ENCODE peak calls at places on chromosomes 5 and 9, in six cellular contexts. D, P, U, N, X and E are unnamed samples.

GRCh38 chr9:113673726-113674125 is 202.4 kb upstream of the ZNF618 start:
- DNase-seq in U (no peak), P (no peak), X (no peak), N (no peak), D (no peak), E (no peak)

GRCh38 chr5:74581988-74582365 is 58.6 kb downstream of the ENC1 start:
- DNase-seq in N (no peak), D (peak; percentile 65), U (no peak), P (no peak), X (no peak), E (no peak)

GRCh38 chr9:135554718-135555117 is 6.8 kb upstream of the PAEP start:
- DNase-seq in U (no peak), X (no peak), D (no peak), N (peak; percentile 21), P (no peak), E (no peak)

GRCh38 chr5:154646841-154647759 is 108.1 kb upstream of the LARP1 start:
- DNase-seq in X (peak; percentile 26), D (peak; percentile 78), P (no peak), N (no peak), U (no peak), E (peak; percentile 92)

GRCh38 chr5:180347651-180348050 is 5.5 kb downstream of the GFPT2 start:
- DNase-seq in X (no peak), N (no peak), D (no peak), P (no peak), U (peak; percentile 48), E (no peak)

GRCh38 chr5:16673241-16673998 is 56.6 kb upstream of the RETREG1 start:
- DNase-seq in D (peak; percentile 53), X (no peak), P (no peak), N (no peak), U (no peak), E (no peak)

GRCh38 chr5:72166070-72166979 is 59.0 kb downstream of the MAP1B start:
- DNase-seq in P (peak; percentile 58), U (peak; percentile 37), D (no peak), N (no peak), X (peak; percentile 37), E (peak; percentile 27)

GRCh38 chr5:102753889-102754498 is 1.1 kb upstream of the PAM start:
- DNase-seq in N (no peak), X (peak; percentile 24), U (no peak), D (no peak), P (no peak), E (no peak)

GRCh38 chr5:97854871-97855762 is 672.1 kb upstream of the RIOK2 start:
- DNase-seq in X (no peak), U (no peak), N (no peak), P (no peak), D (no peak), E (no peak)

GRCh38 chr5:94173100-94173499 is 431.7 kb upstream of the POU5F2 start:
- DNase-seq in N (no peak), D (no peak), U (no peak), P (no peak), X (no peak), E (no peak)

GRCh38 chr9:78400496-78400895 is 103.6 kb downstream of the PSAT1 start:
- DNase-seq in X (no peak), N (no peak), D (no peak), P (no peak), U (no peak), E (no peak)

GRCh38 chr9:7246917-7247538 is 489.3 kb downstream of the KDM4C start:
- DNase-seq in P (no peak), D (no peak), X (no peak), U (no peak), N (no peak), E (no peak)

GRCh38 chr5:34717426-34718327 is 61.5 kb downstream of the RAI14 start:
- DNase-seq in P (no peak), X (no peak), D (no peak), U (no peak), N (peak; percentile 47), E (no peak)

GRCh38 chr5:176595386-176595943 is 14.5 kb downstream of the GPRIN1 start:
- DNase-seq in D (no peak), N (no peak), U (no peak), X (no peak), P (no peak), E (no peak)

GRCh38 chr5:112165897-112166737 is 253.0 kb downstream of the EPB41L4A start:
- DNase-seq in N (no peak), U (no peak), P (no peak), D (no peak), X (no peak), E (no peak)

GRCh38 chr5:107320851-107321250 is 349.9 kb downstream of the EFNA5 start:
- DNase-seq in U (no peak), N (no peak), X (no peak), P (no peak), D (no peak), E (no peak)

GRCh38 chr5:137347865-137348264 is 151.3 kb downstream of the SPOCK1 start:
- DNase-seq in D (no peak), X (no peak), U (no peak), P (no peak), N (no peak), E (no peak)

GRCh38 chr5:138981606-138982005 is 106.5 kb upstream of the LRRTM2 start:
- DNase-seq in N (no peak), X (no peak), P (no peak), U (no peak), D (no peak), E (no peak)

GRCh38 chr9:69180670-69181069 is 6.6 kb downstream of the TJP2 start:
- DNase-seq in X (no peak), D (peak; percentile 22), P (no peak), N (peak; percentile 86), U (no peak), E (peak; percentile 30)

GRCh38 chr5:30502277-30502676 is 691.2 kb upstream of the CDH6 start:
- DNase-seq in D (no peak), U (no peak), X (no peak), N (no peak), P (no peak), E (no peak)

GRCh38 chr9:16521868-16522381 is 348.5 kb downstream of the BNC2 start:
- DNase-seq in N (no peak), X (peak; percentile 49), P (peak; percentile 37), D (peak; percentile 13), U (peak; percentile 55), E (no peak)

GRCh38 chr5:108617467-108618435 is 129.9 kb upstream of the FER start:
- DNase-seq in N (no peak), D (no peak), X (no peak), U (no peak), P (no peak), E (no peak)

GRCh38 chr9:125785187-125785840 is 38.1 kb downstream of the PBX3 start:
- DNase-seq in P (peak; percentile 9), D (no peak), U (no peak), X (no peak), N (no peak), E (peak; percentile 15)

GRCh38 chr5:60208681-60209080 is 315.2 kb upstream of the PDE4D start:
- DNase-seq in D (no peak), X (no peak), P (no peak), N (no peak), U (peak; percentile 15), E (no peak)

GRCh38 chr5:127038550-127038949 is 8.2 kb upstream of the MARCHF3 start:
- DNase-seq in X (no peak), D (no peak), U (no peak), N (no peak), P (no peak), E (no peak)

GRCh38 chr5:96783326-96783725 is 24.4 kb downstream of the ERAP1 start:
- DNase-seq in N (no peak), D (no peak), X (no peak), U (no peak), P (no peak), E (no peak)
- TF ChIP-seq POLR2A in N (no peak), D (no peak), X (no peak), U (no peak), P (no peak), E (no peak)

DNA sequence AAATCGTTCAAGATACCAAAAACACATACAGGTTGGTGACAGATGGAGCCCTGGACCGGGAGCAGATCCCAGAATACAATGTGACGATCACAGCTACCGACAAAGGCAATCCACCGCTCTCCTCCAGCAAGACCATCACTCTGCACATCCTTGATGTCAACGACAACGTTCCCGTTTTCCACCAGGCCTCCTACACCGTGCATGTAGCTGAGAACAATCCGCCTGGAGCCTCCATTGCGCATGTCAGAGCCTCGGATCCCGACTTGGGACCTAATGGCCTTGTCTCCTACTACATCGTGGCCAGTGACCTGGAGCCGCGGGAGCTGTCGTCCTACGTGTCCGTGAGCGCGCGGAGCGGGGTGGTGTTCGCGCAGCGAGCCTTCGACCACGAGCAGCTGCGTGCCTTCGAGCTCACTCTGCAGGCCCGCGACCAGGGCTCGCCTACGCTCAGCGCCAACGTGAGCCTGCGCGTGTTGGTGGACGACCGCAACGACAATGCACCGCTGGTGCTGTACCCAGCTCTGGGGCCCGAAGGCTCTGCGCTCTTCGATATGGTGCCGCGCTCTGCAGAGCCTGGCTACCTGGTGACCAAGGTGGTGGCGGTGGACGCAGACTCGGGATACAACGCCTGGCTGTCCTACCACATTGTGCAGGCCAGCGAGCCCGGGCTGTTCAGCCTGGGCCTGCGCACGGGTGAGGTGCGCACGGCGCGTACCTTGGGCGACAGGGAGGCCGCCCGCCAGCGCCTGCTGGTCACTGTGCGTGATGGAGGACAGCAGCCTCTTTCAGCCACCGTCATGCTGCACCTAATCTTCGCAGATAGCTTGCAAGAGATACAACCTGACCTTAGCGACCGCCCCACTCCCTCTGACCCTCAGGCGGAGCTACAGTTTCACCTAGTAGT is 1.8 kb downstream of the PCDHGB3 start:
- DNase-seq in P (no peak), U (no peak), N (no peak), X (no peak), D (no peak), E (no peak)
- H3K9me3 ChIP-seq in P (peaks cover 99% of the 10 kb centered on the region), U (peaks cover 92% of the 10 kb centered on the region), N (peaks cover 48% of the 10 kb centered on the region), X (peaks cover 44% of the 10 kb centered on the region), D (peaks cover 90% of the 10 kb centered on the region), E (no peaks in the 10 kb centered on the region)

GRCh38 chr9:37508834-37509206 is 23.1 kb downstream of the POLR1E start:
- DNase-seq in X (no peak), P (no peak), U (no peak), N (no peak), D (no peak), E (no peak)

GRCh38 chr9:37512439-37512838 is 26.7 kb downstream of the POLR1E start:
- DNase-seq in P (no peak), N (no peak), U (no peak), D (no peak), X (no peak), E (no peak)

GRCh38 chr9:37509536-37509935 is 23.8 kb downstream of the POLR1E start:
- DNase-seq in U (no peak), X (no peak), D (no peak), P (no peak), N (no peak), E (no peak)

GRCh38 chr9:37511715-37512010 is 25.9 kb downstream of the POLR1E start:
- DNase-seq in N (no peak), U (no peak), X (no peak), D (no peak), P (no peak), E (no peak)

GRCh38 chr9:37511006-37511714 is 25.4 kb downstream of the POLR1E start:
- DNase-seq in U (no peak), P (no peak), D (no peak), X (no peak), N (peak; percentile 26), E (no peak)
- TF ChIP-seq POLR2A in U (no peak), P (no peak), D (no peak), X (no peak), N (no peak), E (no peak)

GRCh38 chr5:38138574-38138973 is 119.8 kb upstream of the EGFLAM start:
- DNase-seq in U (no peak), P (no peak), D (no peak), N (no peak), X (no peak), E (no peak)
- H3K9me3 ChIP-seq in U (no peaks in the 10 kb centered on the region), P (no peaks in the 10 kb centered on the region), D (no peaks in the 10 kb centered on the region), N (no peaks in the 10 kb centered on the region), X (no peaks in the 10 kb centered on the region), E (no peaks in the 10 kb centered on the region)